ENCODE peak calls at places on chromosomes 1 and 21, in five cellular contexts. One of them, this sample, is unnamed.

GRCh38 chr21:46472246-46472645 is 13.6 kb downstream of the DIP2A start:
- DNase-seq in mesenchymal stem cell: peak
- DNase-seq in myocyte: no peak
- DNase-seq in WERI-Rb-1: no peak
- DNase-seq in activated naive CD4-positive, alpha-beta T cell treated with anti-CD3 and anti-CD28 coated beads for 36 hours: no peak
- DNase-seq in this sample: no peak

GRCh38 chr1:94591791-94592565 is 50.4 kb upstream of the F3 start:
- DNase-seq in mesenchymal stem cell: no peak
- DNase-seq in myocyte: no peak
- DNase-seq in WERI-Rb-1: no peak
- DNase-seq in activated naive CD4-positive, alpha-beta T cell treated with anti-CD3 and anti-CD28 coated beads for 36 hours: no peak
- DNase-seq in this sample: no peak

GRCh38 chr1:108141604-108142003 is 58.5 kb downstream of the SLC25A24 start:
- DNase-seq in mesenchymal stem cell: peak
- DNase-seq in myocyte: no peak
- DNase-seq in WERI-Rb-1: no peak
- DNase-seq in activated naive CD4-positive, alpha-beta T cell treated with anti-CD3 and anti-CD28 coated beads for 36 hours: no peak
- DNase-seq in this sample: no peak

GRCh38 chr1:18929686-18930085 is 26.8 kb downstream of the IFFO2 start:
- DNase-seq in mesenchymal stem cell: peak
- DNase-seq in myocyte: peak
- DNase-seq in WERI-Rb-1: no peak
- DNase-seq in activated naive CD4-positive, alpha-beta T cell treated with anti-CD3 and anti-CD28 coated beads for 36 hours: no peak
- DNase-seq in this sample: no peak

GRCh38 chr1:15621975-15622374 is 4.7 kb downstream of the DDI2 start:
- DNase-seq in mesenchymal stem cell: peak
- DNase-seq in myocyte: no peak
- DNase-seq in WERI-Rb-1: no peak
- DNase-seq in activated naive CD4-positive, alpha-beta T cell treated with anti-CD3 and anti-CD28 coated beads for 36 hours: no peak
- DNase-seq in this sample: no peak

GRCh38 chr1:205938682-205939081 is 4.6 kb downstream of the SLC26A9 start:
- DNase-seq in mesenchymal stem cell: no peak
- DNase-seq in myocyte: no peak
- DNase-seq in WERI-Rb-1: no peak
- DNase-seq in activated naive CD4-positive, alpha-beta T cell treated with anti-CD3 and anti-CD28 coated beads for 36 hours: no peak
- DNase-seq in this sample: no peak

GRCh38 chr21:41483415-41483814 is 24.5 kb downstream of the TMPRSS2 start:
- DNase-seq in mesenchymal stem cell: no peak
- DNase-seq in myocyte: no peak
- DNase-seq in WERI-Rb-1: no peak
- DNase-seq in activated naive CD4-positive, alpha-beta T cell treated with anti-CD3 and anti-CD28 coated beads for 36 hours: no peak
- DNase-seq in this sample: no peak

GRCh38 chr1:175498002-175498401 is 245.4 kb downstream of the TNR start:
- DNase-seq in mesenchymal stem cell: peak
- DNase-seq in myocyte: no peak
- DNase-seq in WERI-Rb-1: no peak
- DNase-seq in activated naive CD4-positive, alpha-beta T cell treated with anti-CD3 and anti-CD28 coated beads for 36 hours: no peak
- DNase-seq in this sample: no peak

GRCh38 chr1:29650476-29650875 is 414.2 kb downstream of the PTPRU start:
- DNase-seq in mesenchymal stem cell: no peak
- DNase-seq in myocyte: no peak
- DNase-seq in WERI-Rb-1: peak
- DNase-seq in activated naive CD4-positive, alpha-beta T cell treated with anti-CD3 and anti-CD28 coated beads for 36 hours: no peak
- DNase-seq in this sample: peak

GRCh38 chr1:202291961-202292712 is 49.6 kb downstream of the UBE2T start:
- DNase-seq in mesenchymal stem cell: peak
- DNase-seq in myocyte: peak
- DNase-seq in WERI-Rb-1: peak
- DNase-seq in activated naive CD4-positive, alpha-beta T cell treated with anti-CD3 and anti-CD28 coated beads for 36 hours: no peak
- DNase-seq in this sample: no peak

GRCh38 chr1:6675936-6676335 is 25.7 kb downstream of the DNAJC11 start:
- DNase-seq in mesenchymal stem cell: no peak
- DNase-seq in myocyte: no peak
- DNase-seq in WERI-Rb-1: no peak
- DNase-seq in activated naive CD4-positive, alpha-beta T cell treated with anti-CD3 and anti-CD28 coated beads for 36 hours: no peak
- DNase-seq in this sample: no peak

GRCh38 chr1:46131727-46132528 is 501 bp downstream of the PIK3R3 start:
- DNase-seq in mesenchymal stem cell: peak
- DNase-seq in myocyte: no peak
- DNase-seq in WERI-Rb-1: no peak
- DNase-seq in activated naive CD4-positive, alpha-beta T cell treated with anti-CD3 and anti-CD28 coated beads for 36 hours: peak
- DNase-seq in this sample: no peak

GRCh38 chr1:32861904-32862698 is 8.6 kb downstream of the FNDC5 start:
- DNase-seq in mesenchymal stem cell: no peak
- DNase-seq in myocyte: peak
- DNase-seq in WERI-Rb-1: no peak
- DNase-seq in activated naive CD4-positive, alpha-beta T cell treated with anti-CD3 and anti-CD28 coated beads for 36 hours: no peak
- DNase-seq in this sample: no peak

GRCh38 chr1:18041107-18041506 is 66.5 kb upstream of the IGSF21 start:
- DNase-seq in mesenchymal stem cell: no peak
- DNase-seq in myocyte: no peak
- DNase-seq in WERI-Rb-1: no peak
- DNase-seq in activated naive CD4-positive, alpha-beta T cell treated with anti-CD3 and anti-CD28 coated beads for 36 hours: no peak
- DNase-seq in this sample: no peak

GRCh38 chr1:245677446-245678240 is 522.9 kb downstream of the KIF26B start:
- DNase-seq in mesenchymal stem cell: no peak
- DNase-seq in myocyte: no peak
- DNase-seq in WERI-Rb-1: no peak
- DNase-seq in activated naive CD4-positive, alpha-beta T cell treated with anti-CD3 and anti-CD28 coated beads for 36 hours: no peak
- DNase-seq in this sample: peak

GRCh38 chr1:19468397-19468956 is 16.9 kb downstream of the CAPZB start:
- DNase-seq in mesenchymal stem cell: no peak
- DNase-seq in myocyte: peak
- DNase-seq in WERI-Rb-1: no peak
- DNase-seq in activated naive CD4-positive, alpha-beta T cell treated with anti-CD3 and anti-CD28 coated beads for 36 hours: peak
- DNase-seq in this sample: no peak

GRCh38 chr1:92797961-92798360 is 13.1 kb upstream of the EVI5 start:
- DNase-seq in mesenchymal stem cell: peak
- DNase-seq in myocyte: no peak
- DNase-seq in WERI-Rb-1: no peak
- DNase-seq in activated naive CD4-positive, alpha-beta T cell treated with anti-CD3 and anti-CD28 coated beads for 36 hours: no peak
- DNase-seq in this sample: no peak

GRCh38 chr21:35139382-35139715 is 90.2 kb upstream of the RUNX1 start:
- DNase-seq in mesenchymal stem cell: no peak
- DNase-seq in myocyte: peak
- DNase-seq in WERI-Rb-1: no peak
- DNase-seq in activated naive CD4-positive, alpha-beta T cell treated with anti-CD3 and anti-CD28 coated beads for 36 hours: peak
- DNase-seq in this sample: no peak